ENCODE peak calls at places on chromosomes 7 and 10, in seven cellular contexts. One of them, this sample, is unnamed.

GRCh38 chr10:113060221-113061053 is 110.4 kb downstream of the TCF7L2 start:
- DNase-seq in AG04449: no peak
- DNase-seq in body of pancreas: no peak
- DNase-seq in HCT116: no peak
- DNase-seq in SJSA1: peak
- DNase-seq in neural progenitor cell: no peak
- DNase-seq in cardiac muscle cell: peak
- DNase-seq in this sample: no peak

GRCh38 chr7:134632937-134633540 is 13.6 kb upstream of the BPGM start:
- DNase-seq in AG04449: no peak
- DNase-seq in body of pancreas: no peak
- DNase-seq in HCT116: peak
- DNase-seq in SJSA1: peak
- DNase-seq in neural progenitor cell: peak
- DNase-seq in cardiac muscle cell: peak
- DNase-seq in this sample: no peak

GRCh38 chr10:126511917-126512487 is 123.7 kb upstream of the ADAM12 start:
- DNase-seq in AG04449: no peak
- DNase-seq in body of pancreas: no peak
- DNase-seq in HCT116: no peak
- DNase-seq in SJSA1: no peak
- DNase-seq in neural progenitor cell: no peak
- DNase-seq in cardiac muscle cell: peak
- DNase-seq in this sample: no peak

GRCh38 chr10:50740351-50740688 is 584 bp downstream of the ASAH2B start:
- DNase-seq in AG04449: no peak
- DNase-seq in body of pancreas: peak
- DNase-seq in HCT116: no peak
- DNase-seq in SJSA1: peak
- DNase-seq in neural progenitor cell: peak
- DNase-seq in cardiac muscle cell: peak
- DNase-seq in this sample: no peak

GRCh38 chr10:131870411-131870810 is 30.4 kb upstream of the PPP2R2D start:
- DNase-seq in AG04449: no peak
- DNase-seq in body of pancreas: no peak
- DNase-seq in HCT116: no peak
- DNase-seq in SJSA1: no peak
- DNase-seq in neural progenitor cell: no peak
- DNase-seq in cardiac muscle cell: no peak
- DNase-seq in this sample: no peak

GRCh38 chr7:89731751-89732150 is 422.5 kb upstream of the STEAP1 start:
- DNase-seq in AG04449: no peak
- DNase-seq in body of pancreas: no peak
- DNase-seq in HCT116: no peak
- DNase-seq in SJSA1: no peak
- DNase-seq in neural progenitor cell: no peak
- DNase-seq in cardiac muscle cell: no peak
- DNase-seq in this sample: no peak

GRCh38 chr7:11615163-11615562 is 216.8 kb downstream of the THSD7A start:
- DNase-seq in AG04449: no peak
- DNase-seq in body of pancreas: no peak
- DNase-seq in HCT116: no peak
- DNase-seq in SJSA1: no peak
- DNase-seq in neural progenitor cell: no peak
- DNase-seq in cardiac muscle cell: no peak
- DNase-seq in this sample: no peak

GRCh38 chr10:33387720-33388119 is 53.3 kb upstream of the NRP1 start:
- DNase-seq in AG04449: no peak
- DNase-seq in body of pancreas: no peak
- DNase-seq in HCT116: no peak
- DNase-seq in SJSA1: no peak
- DNase-seq in neural progenitor cell: no peak
- DNase-seq in cardiac muscle cell: no peak
- DNase-seq in this sample: no peak

GRCh38 chr10:89165923-89166322 is 41.2 kb downstream of the CH25H start:
- DNase-seq in AG04449: no peak
- DNase-seq in body of pancreas: no peak
- DNase-seq in HCT116: no peak
- DNase-seq in SJSA1: no peak
- DNase-seq in neural progenitor cell: no peak
- DNase-seq in cardiac muscle cell: no peak
- DNase-seq in this sample: no peak

GRCh38 chr7:16649196-16649595 is 3.2 kb downstream of the BZW2 start:
- DNase-seq in AG04449: no peak
- DNase-seq in body of pancreas: no peak
- DNase-seq in HCT116: no peak
- DNase-seq in SJSA1: no peak
- DNase-seq in neural progenitor cell: no peak
- DNase-seq in cardiac muscle cell: no peak
- DNase-seq in this sample: peak
- H3K4me3 ChIP-seq in AG04449: no peak
- H3K4me3 ChIP-seq in body of pancreas: no peak
- H3K4me3 ChIP-seq in HCT116: no peak
- H3K4me3 ChIP-seq in SJSA1: no peak
- H3K4me3 ChIP-seq in neural progenitor cell: peak
- H3K4me3 ChIP-seq in cardiac muscle cell: peak
- H3K4me3 ChIP-seq in this sample: peak

GRCh38 chr7:1230411-1231213 is 2.1 kb upstream of the UNCX start:
- DNase-seq in AG04449: no peak
- DNase-seq in body of pancreas: no peak
- DNase-seq in HCT116: no peak
- DNase-seq in SJSA1: no peak
- DNase-seq in neural progenitor cell: peak
- DNase-seq in cardiac muscle cell: no peak
- DNase-seq in this sample: no peak

GRCh38 chr7:1229956-1230355 is 2.7 kb upstream of the UNCX start:
- DNase-seq in AG04449: no peak
- DNase-seq in body of pancreas: no peak
- DNase-seq in HCT116: no peak
- DNase-seq in SJSA1: no peak
- DNase-seq in neural progenitor cell: peak
- DNase-seq in cardiac muscle cell: no peak
- DNase-seq in this sample: no peak

GRCh38 chr7:1227814-1228534 is 4.7 kb upstream of the UNCX start:
- DNase-seq in AG04449: no peak
- DNase-seq in body of pancreas: no peak
- DNase-seq in HCT116: no peak
- DNase-seq in SJSA1: no peak
- DNase-seq in neural progenitor cell: peak
- DNase-seq in cardiac muscle cell: no peak
- DNase-seq in this sample: no peak

GRCh38 chr7:1228535-1229333 is 3.9 kb upstream of the UNCX start:
- DNase-seq in AG04449: no peak
- DNase-seq in body of pancreas: no peak
- DNase-seq in HCT116: no peak
- DNase-seq in SJSA1: no peak
- DNase-seq in neural progenitor cell: no peak
- DNase-seq in cardiac muscle cell: no peak
- DNase-seq in this sample: no peak

DNA sequence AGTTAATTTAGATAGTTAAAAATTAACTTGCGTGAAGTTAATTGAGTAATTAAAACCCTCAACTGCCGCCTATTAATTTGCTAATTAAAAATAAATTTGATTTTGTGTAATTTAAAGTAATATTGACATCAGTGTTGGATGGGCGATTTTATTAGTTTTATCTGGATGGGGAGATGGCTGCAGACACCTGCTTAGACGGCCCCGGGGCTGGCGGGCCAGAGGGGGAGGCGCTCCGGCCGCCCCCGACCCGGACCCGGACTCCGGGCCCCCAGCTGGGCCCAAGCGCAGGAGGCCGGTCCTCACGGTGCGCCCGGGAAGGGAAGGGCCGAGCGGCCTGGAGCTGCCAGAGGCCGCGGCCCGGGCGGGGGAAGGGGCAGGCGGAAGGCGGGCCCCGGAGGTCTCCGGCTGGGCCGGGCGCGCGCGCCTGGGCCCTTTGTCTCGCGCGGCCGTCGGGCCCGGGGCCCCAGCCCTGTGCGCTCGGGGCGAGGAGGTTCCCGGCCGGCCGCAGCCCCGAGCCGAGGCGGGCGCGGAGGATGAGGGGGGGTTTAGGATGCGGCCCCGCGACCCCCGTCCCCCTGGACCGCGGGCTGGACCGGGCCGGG is 3.2 kb upstream of the UNCX start:
- DNase-seq in AG04449: no peak
- DNase-seq in body of pancreas: no peak
- DNase-seq in HCT116: no peak
- DNase-seq in SJSA1: no peak
- DNase-seq in neural progenitor cell: peak
- DNase-seq in cardiac muscle cell: no peak
- DNase-seq in this sample: no peak
- H3K4me3 ChIP-seq in AG04449: no peak
- H3K4me3 ChIP-seq in body of pancreas: no peak
- H3K4me3 ChIP-seq in HCT116: no peak
- H3K4me3 ChIP-seq in SJSA1: no peak
- H3K4me3 ChIP-seq in neural progenitor cell: peak
- H3K4me3 ChIP-seq in cardiac muscle cell: no peak
- H3K4me3 ChIP-seq in this sample: no peak

GRCh38 chr10:93074597-93075368 is 1.1 kb downstream of the CYP26A1 start:
- DNase-seq in AG04449: no peak
- DNase-seq in body of pancreas: no peak
- DNase-seq in HCT116: no peak
- DNase-seq in SJSA1: no peak
- DNase-seq in neural progenitor cell: peak
- DNase-seq in cardiac muscle cell: no peak
- DNase-seq in this sample: no peak
- H3K4me3 ChIP-seq in AG04449: no peak
- H3K4me3 ChIP-seq in body of pancreas: no peak
- H3K4me3 ChIP-seq in HCT116: peak
- H3K4me3 ChIP-seq in SJSA1: peak
- H3K4me3 ChIP-seq in neural progenitor cell: peak
- H3K4me3 ChIP-seq in cardiac muscle cell: peak
- H3K4me3 ChIP-seq in this sample: peak

GRCh38 chr10:95289003-95289920 is 1.5 kb downstream of the PDLIM1 start:
- DNase-seq in AG04449: no peak
- DNase-seq in body of pancreas: no peak
- DNase-seq in HCT116: no peak
- DNase-seq in SJSA1: peak
- DNase-seq in neural progenitor cell: peak
- DNase-seq in cardiac muscle cell: peak
- DNase-seq in this sample: no peak
- H3K4me3 ChIP-seq in AG04449: peak
- H3K4me3 ChIP-seq in body of pancreas: no peak
- H3K4me3 ChIP-seq in HCT116: peak
- H3K4me3 ChIP-seq in SJSA1: peak
- H3K4me3 ChIP-seq in neural progenitor cell: peak
- H3K4me3 ChIP-seq in cardiac muscle cell: peak
- H3K4me3 ChIP-seq in this sample: no peak

GRCh38 chr7:122140918-122141317 is 3.1 kb downstream of the AASS start:
- DNase-seq in AG04449: no peak
- DNase-seq in body of pancreas: no peak
- DNase-seq in HCT116: no peak
- DNase-seq in SJSA1: no peak
- DNase-seq in neural progenitor cell: no peak
- DNase-seq in cardiac muscle cell: no peak
- DNase-seq in this sample: peak

GRCh38 chr7:122135275-122135674 is 8.8 kb downstream of the AASS start:
- DNase-seq in AG04449: no peak
- DNase-seq in body of pancreas: no peak
- DNase-seq in HCT116: no peak
- DNase-seq in SJSA1: no peak
- DNase-seq in neural progenitor cell: no peak
- DNase-seq in cardiac muscle cell: no peak
- DNase-seq in this sample: no peak

GRCh38 chr7:122136033-122136432 is 8.0 kb downstream of the AASS start:
- DNase-seq in AG04449: no peak
- DNase-seq in body of pancreas: no peak
- DNase-seq in HCT116: no peak
- DNase-seq in SJSA1: no peak
- DNase-seq in neural progenitor cell: no peak
- DNase-seq in cardiac muscle cell: no peak
- DNase-seq in this sample: no peak

GRCh38 chr7:122136639-122137253 is 7.3 kb downstream of the AASS start:
- DNase-seq in AG04449: no peak
- DNase-seq in body of pancreas: no peak
- DNase-seq in HCT116: no peak
- DNase-seq in SJSA1: peak
- DNase-seq in neural progenitor cell: no peak
- DNase-seq in cardiac muscle cell: peak
- DNase-seq in this sample: no peak

GRCh38 chr7:122137291-122138077 is 6.6 kb downstream of the AASS start:
- DNase-seq in AG04449: no peak
- DNase-seq in body of pancreas: no peak
- DNase-seq in HCT116: no peak
- DNase-seq in SJSA1: peak
- DNase-seq in neural progenitor cell: no peak
- DNase-seq in cardiac muscle cell: peak
- DNase-seq in this sample: no peak
- H3K4me3 ChIP-seq in AG04449: peak
- H3K4me3 ChIP-seq in body of pancreas: no peak
- H3K4me3 ChIP-seq in HCT116: peak
- H3K4me3 ChIP-seq in SJSA1: peak
- H3K4me3 ChIP-seq in neural progenitor cell: no peak
- H3K4me3 ChIP-seq in cardiac muscle cell: no peak
- H3K4me3 ChIP-seq in this sample: no peak

GRCh38 chr7:142796501-142797341 is 26.0 kb downstream of the PRSS2 start:
- DNase-seq in AG04449: no peak
- DNase-seq in body of pancreas: no peak
- DNase-seq in HCT116: no peak
- DNase-seq in SJSA1: no peak
- DNase-seq in neural progenitor cell: peak
- DNase-seq in cardiac muscle cell: no peak
- DNase-seq in this sample: no peak
- H3K4me3 ChIP-seq in AG04449: peak
- H3K4me3 ChIP-seq in body of pancreas: peak
- H3K4me3 ChIP-seq in HCT116: no peak
- H3K4me3 ChIP-seq in SJSA1: no peak
- H3K4me3 ChIP-seq in neural progenitor cell: peak
- H3K4me3 ChIP-seq in cardiac muscle cell: peak
- H3K4me3 ChIP-seq in this sample: peak

GRCh38 chr7:44265733-44266132 is 59.7 kb downstream of the CAMK2B start:
- DNase-seq in AG04449: no peak
- DNase-seq in body of pancreas: no peak
- DNase-seq in HCT116: no peak
- DNase-seq in SJSA1: no peak
- DNase-seq in neural progenitor cell: no peak
- DNase-seq in cardiac muscle cell: no peak
- DNase-seq in this sample: no peak
- H3K4me3 ChIP-seq in AG04449: no peak
- H3K4me3 ChIP-seq in body of pancreas: no peak
- H3K4me3 ChIP-seq in HCT116: no peak
- H3K4me3 ChIP-seq in SJSA1: no peak
- H3K4me3 ChIP-seq in neural progenitor cell: no peak
- H3K4me3 ChIP-seq in cardiac muscle cell: no peak
- H3K4me3 ChIP-seq in this sample: no peak

GRCh38 chr7:151406886-151407583 is 2.8 kb downstream of the WDR86 start:
- DNase-seq in AG04449: no peak
- DNase-seq in body of pancreas: no peak
- DNase-seq in HCT116: no peak
- DNase-seq in SJSA1: no peak
- DNase-seq in neural progenitor cell: no peak
- DNase-seq in cardiac muscle cell: no peak
- DNase-seq in this sample: no peak
- H3K4me3 ChIP-seq in AG04449: no peak
- H3K4me3 ChIP-seq in body of pancreas: no peak
- H3K4me3 ChIP-seq in HCT116: no peak
- H3K4me3 ChIP-seq in SJSA1: no peak
- H3K4me3 ChIP-seq in neural progenitor cell: no peak
- H3K4me3 ChIP-seq in cardiac muscle cell: no peak
- H3K4me3 ChIP-seq in this sample: no peak

This sample was measured in retinal pigment epithelial cell.